ENCODE peak calls at places on chromosome X, in nine cellular contexts. N is fibroblast of mammary gland, M is upper lobe of left lung, K is RWPE2, T is AG09309, L is cardiac muscle cell, P is OCI-LY7, Y is IMR-90, X is body of pancreas. E is an unnamed sample.

GRCh38 chrX:50432760-50433377 is 37.8 kb downstream of the DGKK start:
- DNase-seq in N (no peak), M (no peak), K (no peak), T (no peak), L (no peak), P (no peak), Y (no peak), X (no peak), E (no peak)

GRCh38 chrX:56728752-56729151 is 291 bp upstream of the NBDY start:
- DNase-seq in N (peak), M (no peak), K (no peak), T (no peak), L (peak), P (peak), Y (peak), X (peak), E (peak)

GRCh38 chrX:50769389-50770063 is 44.5 kb downstream of the SHROOM4 start:
- DNase-seq in N (no peak), M (peak), K (no peak), T (no peak), L (no peak), P (no peak), Y (no peak), X (peak), E (no peak)

GRCh38 chrX:45771114-45771513 is 570.4 kb upstream of the DIPK2B start:
- DNase-seq in N (peak), M (peak), K (peak), T (peak), L (peak), P (no peak), Y (peak), X (no peak), E (peak)

GRCh38 chrX:145825896-145826295 is 8.3 kb downstream of the SLITRK2 start:
- DNase-seq in N (peak), M (no peak), K (no peak), T (no peak), L (peak), P (peak), Y (no peak), X (peak), E (peak)

GRCh38 chrX:78384486-78384885 is 57.1 kb upstream of the CYSLTR1 start:
- DNase-seq in N (no peak), M (no peak), K (no peak), T (no peak), L (no peak), P (no peak), Y (no peak), X (no peak), E (no peak)

GRCh38 chrX:1322393-1322792 is 14.2 kb upstream of the IL3RA start:
- DNase-seq in N (no peak), M (no peak), K (no peak), T (no peak), L (no peak), P (no peak), Y (no peak), X (no peak), E (no peak)

GRCh38 chrX:19593684-19594083 is 78.4 kb upstream of the MAP3K15 start:
- DNase-seq in N (peak), M (no peak), K (no peak), T (no peak), L (peak), P (peak), Y (peak), X (no peak), E (peak)

GRCh38 chrX:9466115-9466495 is 1.2 kb downstream of the TBL1X start:
- DNase-seq in N (peak), M (peak), K (no peak), T (no peak), L (peak), P (peak), Y (peak), X (peak), E (no peak)

GRCh38 chrX:109847257-109848187 is 114.5 kb upstream of the ACSL4 start:
- DNase-seq in N (peak), M (peak), K (no peak), T (peak), L (peak), P (no peak), Y (peak), X (no peak), E (peak)

GRCh38 chrX:50622751-50623150 is 152.1 kb upstream of the DGKK start:
- DNase-seq in N (no peak), M (no peak), K (no peak), T (no peak), L (no peak), P (no peak), Y (no peak), X (no peak), E (no peak)

GRCh38 chrX:45771560-45772340 is 571.1 kb upstream of the DIPK2B start:
- DNase-seq in N (peak), M (peak), K (no peak), T (no peak), L (peak), P (no peak), Y (peak), X (no peak), E (peak)

GRCh38 chrX:84187501-84188319 is at the start of gene RPS6KA6:
- DNase-seq in N (peak), M (peak), K (peak), T (no peak), L (no peak), P (no peak), Y (peak), X (peak), E (peak)

GRCh38 chrX:50893466-50893865 is 17.1 kb upstream of the BMP15 start:
- DNase-seq in N (no peak), M (no peak), K (no peak), T (no peak), L (no peak), P (no peak), Y (no peak), X (no peak), E (no peak)

GRCh38 chrX:38819709-38820108 is 18.4 kb downstream of the MID1IP1 start:
- DNase-seq in N (no peak), M (no peak), K (no peak), T (no peak), L (no peak), P (no peak), Y (no peak), X (no peak), E (no peak)
- H3K4me3 ChIP-seq in N (no peak), M (no peak), K (no peak), T (no peak), L (no peak), P (no peak), Y (no peak), X (no peak), E (no peak)

DNA sequence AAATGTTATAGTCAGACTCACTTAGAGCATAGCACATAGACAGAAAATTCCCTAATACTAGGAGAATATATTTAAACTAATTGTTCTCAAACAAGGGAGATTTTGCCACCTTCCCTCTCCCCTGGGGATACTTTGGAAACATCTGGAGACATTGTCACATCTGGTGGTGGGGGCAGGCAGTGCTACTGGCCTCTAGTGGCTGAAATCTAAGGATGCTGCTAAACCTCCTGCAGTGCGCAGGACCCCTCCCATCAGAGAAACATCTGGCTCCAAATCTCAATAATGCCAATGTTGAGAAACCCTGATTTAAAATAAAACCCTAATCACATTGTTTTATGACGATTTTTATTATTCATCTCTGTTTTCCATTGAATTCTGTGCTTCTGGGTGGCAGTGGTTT is 244.9 kb downstream of the FRMPD4 start:
- DNase-seq in N (no peak), M (no peak), K (no peak), T (no peak), L (no peak), P (no peak), Y (no peak), X (no peak), E (no peak)
- TF ChIP-seq CTCF in N (peak), M (no peak), K (peak), T (peak), L (peak), P (peak), Y (peak), X (no peak), E (peak)

GRCh38 chrX:18291006-18291545 is 63.4 kb downstream of the SCML2 start:
- DNase-seq in N (peak), M (no peak), K (no peak), T (no peak), L (peak), P (no peak), Y (peak), X (no peak), E (peak)

GRCh38 chrX:18286322-18286831 is 65.7 kb upstream of the BEND2 start:
- DNase-seq in N (no peak), M (no peak), K (no peak), T (no peak), L (peak), P (no peak), Y (no peak), X (no peak), E (no peak)

GRCh38 chrX:18290200-18290599 is 64.3 kb downstream of the SCML2 start:
- DNase-seq in N (peak), M (no peak), K (no peak), T (no peak), L (peak), P (no peak), Y (no peak), X (no peak), E (no peak)

GRCh38 chrX:18288716-18289115 is 65.8 kb downstream of the SCML2 start:
- DNase-seq in N (no peak), M (no peak), K (no peak), T (no peak), L (no peak), P (no peak), Y (no peak), X (no peak), E (no peak)
- H3K4me3 ChIP-seq in N (no peak), M (no peak), K (no peak), T (no peak), L (no peak), P (no peak), Y (no peak), X (no peak), E (no peak)

GRCh38 chrX:104193485-104193884 is 27.2 kb downstream of the FAM199X start:
- DNase-seq in N (no peak), M (no peak), K (no peak), T (no peak), L (no peak), P (no peak), Y (peak), X (no peak), E (no peak)

GRCh38 chrX:104195489-104196084 is 29.3 kb downstream of the FAM199X start:
- DNase-seq in N (peak), M (no peak), K (no peak), T (peak), L (peak), P (peak), Y (peak), X (no peak), E (peak)

GRCh38 chrX:104195013-104195412 is 28.8 kb downstream of the FAM199X start:
- DNase-seq in N (no peak), M (no peak), K (no peak), T (no peak), L (no peak), P (no peak), Y (no peak), X (no peak), E (no peak)

GRCh38 chrX:104187931-104188330 is 21.7 kb downstream of the FAM199X start:
- DNase-seq in N (no peak), M (no peak), K (no peak), T (no peak), L (no peak), P (no peak), Y (no peak), X (no peak), E (no peak)

DNA sequence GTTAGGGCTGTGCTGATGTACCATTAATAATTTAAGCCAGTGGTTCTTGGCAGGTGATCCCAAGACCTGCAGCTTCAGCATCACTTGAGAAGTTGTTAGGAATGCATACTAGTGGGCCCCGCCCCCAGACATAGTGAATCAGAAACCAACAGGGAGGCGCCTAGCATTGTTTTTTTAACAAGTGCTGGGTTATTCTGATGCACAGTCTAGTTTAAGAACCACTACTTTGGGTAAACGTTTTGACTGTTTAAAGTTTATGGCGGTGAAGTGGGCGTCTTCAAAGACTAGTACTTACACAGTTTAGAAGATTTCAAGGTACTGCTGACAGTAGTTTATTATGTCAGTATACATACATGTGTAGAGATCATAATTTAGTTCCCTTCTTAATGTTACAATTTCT is 23.6 kb downstream of the FAM199X start:
- DNase-seq in N (no peak), M (no peak), K (no peak), T (no peak), L (no peak), P (no peak), Y (no peak), X (no peak), E (no peak)
- TF ChIP-seq CTCF in N (no peak), M (no peak), K (no peak), T (no peak), L (no peak), P (no peak), Y (no peak), X (no peak), E (no peak)

DNA sequence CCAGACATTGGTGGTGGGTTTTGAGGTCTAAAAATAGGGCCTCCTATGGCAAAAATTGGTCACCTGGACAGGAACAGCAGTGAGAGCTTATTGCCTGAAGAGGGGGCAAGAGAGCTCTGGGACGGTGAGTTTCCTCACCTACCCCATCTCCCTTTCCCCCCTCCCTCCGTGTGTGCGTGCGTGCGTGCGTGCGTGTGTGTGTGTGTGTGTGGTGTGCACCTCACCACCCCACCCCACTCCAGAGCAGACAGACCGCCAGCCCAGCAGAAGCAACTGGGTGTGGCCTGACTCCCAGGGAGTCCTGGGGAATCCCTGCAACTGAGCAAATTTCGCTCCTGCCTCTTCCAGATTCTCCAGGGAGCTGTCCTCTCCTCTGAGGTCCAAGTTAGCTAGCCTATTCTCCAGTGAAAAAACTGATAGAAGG is 44.7 kb downstream of the PRPS1 start:
- DNase-seq in N (peak), M (peak), K (peak), T (peak), L (peak), P (peak), Y (peak), X (peak), E (peak)
- H3K4me3 ChIP-seq in N (no peak), M (no peak), K (no peak), T (no peak), L (no peak), P (peak), Y (no peak), X (no peak), E (no peak)

GRCh38 chrX:82081027-82081426 is 879.1 kb downstream of the SH3BGRL start:
- DNase-seq in N (no peak), M (no peak), K (no peak), T (no peak), L (no peak), P (no peak), Y (no peak), X (no peak), E (no peak)
- TF ChIP-seq CTCF in N (no peak), M (no peak), K (no peak), T (no peak), L (no peak), P (no peak), Y (no peak), X (no peak), E (no peak)

DNA sequence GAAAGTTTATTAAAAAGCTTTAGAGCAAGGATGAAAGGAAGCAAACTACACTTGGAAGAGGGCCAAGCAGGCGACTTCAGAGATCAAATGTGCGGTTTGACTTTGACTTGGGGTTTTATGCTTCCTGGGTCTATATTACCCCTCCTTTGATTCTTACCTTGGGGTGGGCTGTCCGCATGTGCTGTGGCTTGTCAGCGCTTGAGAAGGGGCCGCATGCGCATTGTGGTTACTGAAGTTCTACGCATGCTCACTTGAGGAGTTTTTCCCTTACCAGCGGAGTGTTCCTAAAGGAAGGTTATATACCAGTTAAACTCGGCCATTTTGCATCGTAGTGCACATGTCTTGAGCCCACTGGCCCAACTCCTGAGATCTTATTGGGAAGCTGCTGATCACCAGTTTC is 9.9 kb downstream of the ZNF157 start:
- DNase-seq in N (peak), M (peak), K (no peak), T (peak), L (no peak), P (no peak), Y (no peak), X (peak), E (no peak)
- H3K4me3 ChIP-seq in N (no peak), M (no peak), K (no peak), T (peak), L (no peak), P (no peak), Y (no peak), X (no peak), E (no peak)

GRCh38 chrX:21975827-21976226 is 35.3 kb downstream of the SMS start:
- DNase-seq in N (peak), M (no peak), K (no peak), T (peak), L (peak), P (no peak), Y (peak), X (no peak), E (peak)
- TF ChIP-seq CTCF in N (peak), M (peak), K (peak), T (peak), L (peak), P (no peak), Y (peak), X (no peak), E (peak)

GRCh38 chrX:40854242-40854641 is 118.9 kb upstream of the MED14 start:
- DNase-seq in N (no peak), M (no peak), K (no peak), T (no peak), L (no peak), P (no peak), Y (no peak), X (no peak), E (no peak)

GRCh38 chrX:40853816-40854123 is 118.4 kb upstream of the MED14 start:
- DNase-seq in N (no peak), M (no peak), K (no peak), T (no peak), L (no peak), P (no peak), Y (no peak), X (no peak), E (no peak)

GRCh38 chrX:40852573-40852972 is 117.2 kb upstream of the MED14 start:
- DNase-seq in N (no peak), M (no peak), K (no peak), T (no peak), L (no peak), P (no peak), Y (no peak), X (no peak), E (no peak)

GRCh38 chrX:40853004-40853815 is 117.9 kb upstream of the MED14 start:
- DNase-seq in N (no peak), M (no peak), K (no peak), T (no peak), L (no peak), P (no peak), Y (no peak), X (no peak), E (no peak)

DNA sequence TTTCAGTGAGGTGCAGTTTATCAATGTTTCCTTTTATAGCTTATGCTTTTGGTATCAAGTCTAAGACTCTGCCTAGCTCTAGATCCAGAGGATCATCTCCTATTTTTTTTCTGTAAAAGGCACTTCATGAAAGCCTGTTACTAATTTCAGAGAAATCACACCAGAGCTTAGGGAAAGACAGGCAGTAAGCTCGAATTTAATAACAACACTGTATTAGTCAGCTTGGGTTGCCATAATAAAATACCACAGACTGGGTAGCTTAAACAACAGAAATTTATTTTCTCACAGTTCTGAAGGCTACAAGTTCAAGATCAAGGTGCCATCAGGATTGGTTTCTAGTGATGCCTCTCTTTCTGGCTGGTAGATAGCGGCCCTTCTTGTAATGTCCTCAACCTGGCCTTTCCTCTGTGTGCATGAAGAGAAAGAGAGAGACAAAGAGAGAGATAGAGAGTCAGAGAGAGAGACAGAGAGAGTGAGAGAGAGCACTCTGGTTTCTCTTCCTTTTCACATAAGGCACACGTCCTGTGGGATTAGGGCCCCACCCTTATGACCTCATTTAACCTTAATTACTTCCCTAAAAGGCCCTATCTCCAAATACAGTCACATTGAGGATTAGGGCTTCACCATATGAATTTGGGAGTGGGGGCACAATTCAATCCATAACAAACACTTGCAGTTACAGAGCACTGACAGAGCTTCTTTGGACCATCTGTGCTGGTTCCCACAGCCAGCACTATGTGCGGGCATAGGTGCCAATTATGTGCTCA is 114.7 kb upstream of the MED14 start:
- DNase-seq in N (no peak), M (no peak), K (no peak), T (no peak), L (no peak), P (no peak), Y (peak), X (no peak), E (no peak)
- H3K4me3 ChIP-seq in N (no peak), M (no peak), K (no peak), T (no peak), L (no peak), P (no peak), Y (no peak), X (no peak), E (no peak)

GRCh38 chrX:143095311-143095710 is 69.6 kb downstream of the SPANXN4 start:
- DNase-seq in N (no peak), M (no peak), K (no peak), T (no peak), L (no peak), P (no peak), Y (no peak), X (no peak), E (no peak)
- TF ChIP-seq CTCF in N (no peak), M (no peak), K (no peak), T (no peak), L (no peak), P (no peak), Y (no peak), X (no peak), E (no peak)